ENCODE peak calls at places on chromosome 16, in five cellular contexts. One of them, this sample, is unnamed.

GRCh38 chr16:84048306-84048705 is 5.7 kb upstream of the SLC38A8 start:
- DNase-seq in HT-29: peak
- DNase-seq in neural crest cell: no peak
- DNase-seq in mucosa of descending colon: peak
- DNase-seq in posterior cingulate gyrus: no peak
- DNase-seq in this sample: peak

GRCh38 chr16:2828521-2828840 is 1.6 kb upstream of the ZG16B start:
- DNase-seq in neural crest cell: no peak
- DNase-seq in posterior cingulate gyrus: no peak
- DNase-seq in HT-29: no peak
- DNase-seq in mucosa of descending colon: no peak
- DNase-seq in this sample: no peak

GRCh38 chr16:88705076-88705684 is 1.0 kb downstream of the RNF166 start:
- DNase-seq in neural crest cell: no peak
- DNase-seq in mucosa of descending colon: no peak
- DNase-seq in HT-29: peak
- DNase-seq in posterior cingulate gyrus: no peak
- DNase-seq in this sample: peak

GRCh38 chr16:79182618-79183017 is 417.9 kb downstream of the MAF start:
- DNase-seq in HT-29: no peak
- DNase-seq in neural crest cell: no peak
- DNase-seq in posterior cingulate gyrus: no peak
- DNase-seq in mucosa of descending colon: no peak
- DNase-seq in this sample: no peak

GRCh38 chr16:88455610-88456355 is 2.7 kb downstream of the ZFPM1 start:
- DNase-seq in posterior cingulate gyrus: no peak
- DNase-seq in neural crest cell: peak
- DNase-seq in mucosa of descending colon: peak
- DNase-seq in HT-29: peak
- DNase-seq in this sample: peak

GRCh38 chr16:77332792-77333191 is 102.0 kb downstream of the ADAMTS18 start:
- DNase-seq in posterior cingulate gyrus: no peak
- DNase-seq in neural crest cell: no peak
- DNase-seq in mucosa of descending colon: no peak
- DNase-seq in HT-29: no peak
- DNase-seq in this sample: no peak

GRCh38 chr16:2046125-2046888 is 1.3 kb downstream of the NTHL1 start:
- DNase-seq in posterior cingulate gyrus: no peak
- DNase-seq in neural crest cell: no peak
- DNase-seq in HT-29: no peak
- DNase-seq in mucosa of descending colon: no peak
- DNase-seq in this sample: no peak

GRCh38 chr16:67884684-67885083 is at the start of gene NRN1L:
- DNase-seq in neural crest cell: peak
- DNase-seq in posterior cingulate gyrus: peak
- DNase-seq in mucosa of descending colon: peak
- DNase-seq in HT-29: no peak
- DNase-seq in this sample: peak

GRCh38 chr16:75624921-75625334 is 1.8 kb upstream of the ADAT1 start:
- DNase-seq in HT-29: peak
- DNase-seq in posterior cingulate gyrus: no peak
- DNase-seq in neural crest cell: no peak
- DNase-seq in mucosa of descending colon: no peak
- DNase-seq in this sample: no peak

GRCh38 chr16:88966986-88967799 is 9.8 kb downstream of the CBFA2T3 start:
- DNase-seq in posterior cingulate gyrus: no peak
- DNase-seq in mucosa of descending colon: no peak
- DNase-seq in HT-29: no peak
- DNase-seq in neural crest cell: no peak
- DNase-seq in this sample: peak

GRCh38 chr16:8908779-8909468 is 26.8 kb downstream of the LITAFD start:
- DNase-seq in posterior cingulate gyrus: no peak
- DNase-seq in HT-29: no peak
- DNase-seq in neural crest cell: no peak
- DNase-seq in mucosa of descending colon: no peak
- DNase-seq in this sample: no peak

GRCh38 chr16:86480444-86480843 is 29.9 kb upstream of the FOXF1 start:
- DNase-seq in HT-29: no peak
- DNase-seq in posterior cingulate gyrus: peak
- DNase-seq in mucosa of descending colon: no peak
- DNase-seq in neural crest cell: no peak
- DNase-seq in this sample: no peak

GRCh38 chr16:83113317-83113716 is 486.5 kb downstream of the CDH13 start:
- DNase-seq in posterior cingulate gyrus: peak
- DNase-seq in mucosa of descending colon: peak
- DNase-seq in HT-29: peak
- DNase-seq in neural crest cell: peak
- DNase-seq in this sample: no peak

GRCh38 chr16:13953501-13953900 is 33.5 kb downstream of the ERCC4 start:
- DNase-seq in posterior cingulate gyrus: no peak
- DNase-seq in neural crest cell: no peak
- DNase-seq in HT-29: no peak
- DNase-seq in mucosa of descending colon: no peak
- DNase-seq in this sample: no peak

GRCh38 chr16:73354426-73354825 is 306.5 kb upstream of the ZFHX3 start:
- DNase-seq in HT-29: no peak
- DNase-seq in neural crest cell: no peak
- DNase-seq in mucosa of descending colon: no peak
- DNase-seq in posterior cingulate gyrus: no peak
- DNase-seq in this sample: no peak

GRCh38 chr16:10609410-10609774 is 29.0 kb upstream of the EMP2 start:
- DNase-seq in neural crest cell: no peak
- DNase-seq in posterior cingulate gyrus: no peak
- DNase-seq in mucosa of descending colon: no peak
- DNase-seq in HT-29: no peak
- DNase-seq in this sample: no peak

GRCh38 chr16:4690946-4691665 is 2.3 kb upstream of the NUDT16L1 start:
- DNase-seq in posterior cingulate gyrus: no peak
- DNase-seq in mucosa of descending colon: no peak
- DNase-seq in neural crest cell: no peak
- DNase-seq in HT-29: no peak
- DNase-seq in this sample: peak

GRCh38 chr16:30382398-30383015 is at the start of gene SEPTIN1:
- DNase-seq in neural crest cell: no peak
- DNase-seq in HT-29: no peak
- DNase-seq in mucosa of descending colon: peak
- DNase-seq in posterior cingulate gyrus: no peak
- DNase-seq in this sample: peak

GRCh38 chr16:4954714-4955113 is 3.4 kb upstream of the SEC14L5 start:
- DNase-seq in HT-29: no peak
- DNase-seq in neural crest cell: no peak
- DNase-seq in posterior cingulate gyrus: no peak
- DNase-seq in mucosa of descending colon: no peak
- DNase-seq in this sample: no peak